ENCODE peak calls at places on chromosomes 1 and 21, in ten cellular contexts. One of them, this sample, is unnamed.

GRCh38 chr1:24749257-24749656 is 4.0 kb downstream of the CLIC4 start:
- DNase-seq in GM06990: peak
- DNase-seq in HFF-Myc: no peak
- DNase-seq in psoas muscle: no peak
- DNase-seq in fibroblast of pulmonary artery: no peak
- DNase-seq in uterus: no peak
- DNase-seq in endothelial cell: no peak
- DNase-seq in thoracic aorta: no peak
- DNase-seq in GM20000: no peak
- DNase-seq in keratinocyte: no peak
- DNase-seq in this sample: no peak

GRCh38 chr21:29538115-29538514 is 239.4 kb downstream of the BACH1 start:
- DNase-seq in HFF-Myc: no peak
- DNase-seq in psoas muscle: no peak
- DNase-seq in fibroblast of pulmonary artery: peak
- DNase-seq in GM20000: no peak
- DNase-seq in keratinocyte: no peak
- DNase-seq in endothelial cell: no peak
- DNase-seq in GM06990: no peak
- DNase-seq in thoracic aorta: no peak
- DNase-seq in uterus: no peak
- DNase-seq in this sample: no peak

GRCh38 chr1:175591083-175591743 is 152.2 kb downstream of the TNR start:
- DNase-seq in GM20000: no peak
- DNase-seq in fibroblast of pulmonary artery: no peak
- DNase-seq in HFF-Myc: no peak
- DNase-seq in endothelial cell: no peak
- DNase-seq in GM06990: no peak
- DNase-seq in keratinocyte: no peak
- DNase-seq in psoas muscle: no peak
- DNase-seq in uterus: no peak
- DNase-seq in thoracic aorta: no peak
- DNase-seq in this sample: no peak

GRCh38 chr1:92877792-92878191 is 46.0 kb downstream of the RPL5 start:
- DNase-seq in psoas muscle: no peak
- DNase-seq in GM06990: no peak
- DNase-seq in thoracic aorta: no peak
- DNase-seq in endothelial cell: no peak
- DNase-seq in keratinocyte: no peak
- DNase-seq in GM20000: peak
- DNase-seq in HFF-Myc: no peak
- DNase-seq in uterus: no peak
- DNase-seq in fibroblast of pulmonary artery: no peak
- DNase-seq in this sample: no peak

GRCh38 chr1:38502772-38503171 is 356.8 kb downstream of the RRAGC start:
- DNase-seq in endothelial cell: peak
- DNase-seq in thoracic aorta: no peak
- DNase-seq in fibroblast of pulmonary artery: no peak
- DNase-seq in GM06990: no peak
- DNase-seq in GM20000: peak
- DNase-seq in psoas muscle: no peak
- DNase-seq in HFF-Myc: no peak
- DNase-seq in keratinocyte: no peak
- DNase-seq in uterus: no peak
- DNase-seq in this sample: no peak

GRCh38 chr1:26959722-26960624 is at the start of gene KDF1:
- DNase-seq in keratinocyte: peak
- DNase-seq in fibroblast of pulmonary artery: no peak
- DNase-seq in thoracic aorta: no peak
- DNase-seq in uterus: no peak
- DNase-seq in GM20000: no peak
- DNase-seq in psoas muscle: no peak
- DNase-seq in GM06990: peak
- DNase-seq in HFF-Myc: no peak
- DNase-seq in endothelial cell: no peak
- DNase-seq in this sample: peak

GRCh38 chr21:43861716-43862115 is 3.3 kb upstream of the AGPAT3 start:
- DNase-seq in GM20000: no peak
- DNase-seq in psoas muscle: no peak
- DNase-seq in HFF-Myc: no peak
- DNase-seq in fibroblast of pulmonary artery: no peak
- DNase-seq in thoracic aorta: no peak
- DNase-seq in GM06990: no peak
- DNase-seq in keratinocyte: no peak
- DNase-seq in uterus: no peak
- DNase-seq in endothelial cell: no peak
- DNase-seq in this sample: no peak

GRCh38 chr1:51313268-51313852 is 17.0 kb downstream of the TTC39A start:
- DNase-seq in GM20000: no peak
- DNase-seq in psoas muscle: no peak
- DNase-seq in HFF-Myc: no peak
- DNase-seq in thoracic aorta: no peak
- DNase-seq in GM06990: no peak
- DNase-seq in fibroblast of pulmonary artery: no peak
- DNase-seq in endothelial cell: peak
- DNase-seq in keratinocyte: no peak
- DNase-seq in uterus: no peak
- DNase-seq in this sample: no peak

GRCh38 chr1:163361123-163361934 is 39.6 kb downstream of the NUF2 start:
- DNase-seq in psoas muscle: no peak
- DNase-seq in uterus: no peak
- DNase-seq in thoracic aorta: no peak
- DNase-seq in keratinocyte: no peak
- DNase-seq in endothelial cell: peak
- DNase-seq in GM06990: no peak
- DNase-seq in HFF-Myc: no peak
- DNase-seq in fibroblast of pulmonary artery: peak
- DNase-seq in GM20000: peak
- DNase-seq in this sample: peak

GRCh38 chr1:35564884-35565741 is 7.5 kb downstream of the NCDN start:
- DNase-seq in endothelial cell: no peak
- DNase-seq in thoracic aorta: no peak
- DNase-seq in GM20000: no peak
- DNase-seq in psoas muscle: peak
- DNase-seq in uterus: no peak
- DNase-seq in fibroblast of pulmonary artery: no peak
- DNase-seq in GM06990: no peak
- DNase-seq in HFF-Myc: no peak
- DNase-seq in keratinocyte: no peak
- DNase-seq in this sample: no peak

GRCh38 chr1:108028841-108029401 is 63.9 kb upstream of the VAV3 start:
- DNase-seq in fibroblast of pulmonary artery: no peak
- DNase-seq in keratinocyte: no peak
- DNase-seq in thoracic aorta: no peak
- DNase-seq in uterus: no peak
- DNase-seq in endothelial cell: no peak
- DNase-seq in psoas muscle: no peak
- DNase-seq in HFF-Myc: no peak
- DNase-seq in GM20000: no peak
- DNase-seq in GM06990: no peak
- DNase-seq in this sample: no peak

GRCh38 chr1:31977361-31978131 is 36.1 kb upstream of the KHDRBS1 start:
- DNase-seq in fibroblast of pulmonary artery: peak
- DNase-seq in uterus: no peak
- DNase-seq in keratinocyte: no peak
- DNase-seq in GM06990: no peak
- DNase-seq in psoas muscle: peak
- DNase-seq in GM20000: no peak
- DNase-seq in HFF-Myc: peak
- DNase-seq in endothelial cell: peak
- DNase-seq in thoracic aorta: no peak
- DNase-seq in this sample: no peak
- TF ChIP-seq CTCF in fibroblast of pulmonary artery: peak
- TF ChIP-seq CTCF in uterus: no peak
- TF ChIP-seq CTCF in keratinocyte: peak
- TF ChIP-seq CTCF in GM06990: peak
- TF ChIP-seq CTCF in psoas muscle: peak
- TF ChIP-seq CTCF in GM20000: no peak
- TF ChIP-seq CTCF in HFF-Myc: peak
- TF ChIP-seq CTCF in endothelial cell: peak
- TF ChIP-seq CTCF in thoracic aorta: peak
- TF ChIP-seq CTCF in this sample: no peak

GRCh38 chr1:153991806-153992205 is 1.2 kb downstream of the RPS27 start:
- DNase-seq in keratinocyte: no peak
- DNase-seq in GM20000: no peak
- DNase-seq in thoracic aorta: no peak
- DNase-seq in GM06990: no peak
- DNase-seq in HFF-Myc: no peak
- DNase-seq in fibroblast of pulmonary artery: no peak
- DNase-seq in endothelial cell: no peak
- DNase-seq in uterus: no peak
- DNase-seq in psoas muscle: no peak
- DNase-seq in this sample: no peak

GRCh38 chr1:153991151-153991472 is 550 bp downstream of the RPS27 start:
- DNase-seq in uterus: no peak
- DNase-seq in keratinocyte: no peak
- DNase-seq in endothelial cell: no peak
- DNase-seq in fibroblast of pulmonary artery: no peak
- DNase-seq in thoracic aorta: no peak
- DNase-seq in HFF-Myc: no peak
- DNase-seq in GM20000: no peak
- DNase-seq in GM06990: no peak
- DNase-seq in psoas muscle: no peak
- DNase-seq in this sample: no peak

GRCh38 chr1:153985984-153986761 is at the start of gene RAB13:
- DNase-seq in fibroblast of pulmonary artery: peak
- DNase-seq in keratinocyte: no peak
- DNase-seq in psoas muscle: peak
- DNase-seq in GM06990: peak
- DNase-seq in HFF-Myc: peak
- DNase-seq in thoracic aorta: peak
- DNase-seq in endothelial cell: peak
- DNase-seq in uterus: peak
- DNase-seq in GM20000: peak
- DNase-seq in this sample: peak

GRCh38 chr1:153987621-153988020 is 1.5 kb upstream of the RAB13 start:
- DNase-seq in thoracic aorta: no peak
- DNase-seq in keratinocyte: no peak
- DNase-seq in psoas muscle: no peak
- DNase-seq in endothelial cell: no peak
- DNase-seq in HFF-Myc: no peak
- DNase-seq in fibroblast of pulmonary artery: no peak
- DNase-seq in GM20000: no peak
- DNase-seq in uterus: no peak
- DNase-seq in GM06990: no peak
- DNase-seq in this sample: no peak

DNA sequence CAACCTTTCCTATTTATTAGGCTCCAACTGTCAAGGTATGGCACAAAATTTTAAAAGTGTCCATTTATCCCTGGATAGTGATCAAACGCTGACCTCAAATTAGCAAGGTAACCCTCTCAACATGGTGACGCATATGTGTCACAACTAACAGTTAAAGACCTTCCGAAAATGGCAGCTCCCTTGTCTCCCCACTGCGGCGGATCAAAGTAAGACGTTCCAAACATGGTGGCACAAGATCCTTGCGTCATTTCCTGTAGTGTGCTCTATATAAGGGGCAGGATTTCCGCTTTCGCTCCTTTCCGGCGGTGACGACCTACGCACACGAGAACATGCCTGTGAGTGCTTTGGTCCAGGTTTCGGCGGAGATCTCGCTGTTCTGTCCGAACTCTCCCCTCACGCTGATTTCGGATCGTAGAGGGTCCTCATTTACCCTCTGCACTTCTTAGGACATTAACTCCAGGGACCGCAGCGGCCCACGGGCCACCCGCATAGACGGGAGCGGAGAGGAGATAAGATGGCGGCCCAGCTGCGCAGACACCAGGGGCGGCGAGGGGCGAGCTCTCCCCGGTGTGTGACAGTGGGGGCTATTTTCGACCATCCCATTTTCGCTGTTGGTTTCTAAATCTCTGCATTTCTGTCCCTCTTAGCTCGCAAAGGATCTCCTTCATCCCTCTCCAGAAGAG is at the start of gene RPS27:
- DNase-seq in endothelial cell: peak
- DNase-seq in thoracic aorta: peak
- DNase-seq in GM20000: peak
- DNase-seq in psoas muscle: peak
- DNase-seq in uterus: peak
- DNase-seq in keratinocyte: peak
- DNase-seq in GM06990: peak
- DNase-seq in fibroblast of pulmonary artery: peak
- DNase-seq in HFF-Myc: peak
- DNase-seq in this sample: peak
- TF ChIP-seq CTCF in endothelial cell: no peak
- TF ChIP-seq CTCF in thoracic aorta: no peak
- TF ChIP-seq CTCF in GM20000: no peak
- TF ChIP-seq CTCF in psoas muscle: no peak
- TF ChIP-seq CTCF in uterus: no peak
- TF ChIP-seq CTCF in keratinocyte: no peak
- TF ChIP-seq CTCF in GM06990: no peak
- TF ChIP-seq CTCF in fibroblast of pulmonary artery: no peak
- TF ChIP-seq CTCF in HFF-Myc: no peak
- TF ChIP-seq CTCF in this sample: no peak

DNA sequence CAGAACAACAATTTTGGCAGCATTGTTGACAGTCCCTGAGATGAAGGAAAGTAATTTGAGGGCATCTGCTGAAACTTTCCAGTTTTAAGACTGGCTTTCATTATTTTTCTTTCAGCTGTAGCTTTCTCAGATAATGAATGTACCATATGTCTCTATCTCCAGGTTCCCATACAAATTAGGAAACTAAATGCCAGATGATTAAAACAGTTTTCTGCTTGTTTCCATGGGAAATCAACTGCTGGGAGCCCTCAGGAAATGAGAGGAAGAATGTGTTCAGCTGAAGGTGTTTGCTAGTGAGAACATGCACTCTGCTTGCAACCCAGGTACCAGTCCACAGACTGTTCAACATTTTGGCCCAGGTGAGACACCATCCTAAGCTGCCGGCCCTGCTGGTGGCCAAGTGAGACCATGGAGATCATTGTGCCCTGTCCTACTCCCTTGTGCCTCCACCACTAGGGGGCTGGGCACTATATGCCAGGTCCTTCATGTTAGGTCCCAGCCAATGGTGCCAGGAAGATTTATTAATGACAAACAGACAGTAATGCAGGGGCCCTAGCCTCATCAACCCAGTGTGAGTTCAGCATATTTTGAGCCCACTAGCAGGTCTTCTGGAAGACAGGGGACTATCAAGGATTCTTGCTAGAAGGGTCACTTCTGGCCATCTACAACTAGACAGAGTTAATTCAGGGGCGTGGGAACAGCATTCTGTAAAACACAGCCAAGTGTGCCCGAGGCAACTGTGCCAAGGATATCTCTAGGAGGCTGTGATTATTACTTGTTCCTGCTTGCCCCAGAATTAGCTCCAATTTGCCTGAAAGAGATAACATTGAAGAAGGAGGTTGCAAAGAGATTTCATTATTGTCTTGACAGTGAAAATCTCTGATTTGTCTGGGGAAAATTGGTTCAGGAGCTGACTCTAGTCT is 17.0 kb upstream of the LRRC8C start:
- DNase-seq in HFF-Myc: no peak
- DNase-seq in thoracic aorta: no peak
- DNase-seq in GM20000: no peak
- DNase-seq in endothelial cell: peak
- DNase-seq in psoas muscle: peak
- DNase-seq in fibroblast of pulmonary artery: no peak
- DNase-seq in keratinocyte: no peak
- DNase-seq in GM06990: no peak
- DNase-seq in uterus: no peak
- DNase-seq in this sample: peak
- TF ChIP-seq CTCF in HFF-Myc: peak
- TF ChIP-seq CTCF in thoracic aorta: peak
- TF ChIP-seq CTCF in GM20000: no peak
- TF ChIP-seq CTCF in endothelial cell: no peak
- TF ChIP-seq CTCF in psoas muscle: peak
- TF ChIP-seq CTCF in fibroblast of pulmonary artery: peak
- TF ChIP-seq CTCF in keratinocyte: peak
- TF ChIP-seq CTCF in GM06990: peak
- TF ChIP-seq CTCF in uterus: no peak
- TF ChIP-seq CTCF in this sample: peak

GRCh38 chr1:203176744-203177460 is 1.3 kb upstream of the MYBPH start:
- DNase-seq in keratinocyte: no peak
- DNase-seq in endothelial cell: no peak
- DNase-seq in fibroblast of pulmonary artery: no peak
- DNase-seq in GM06990: no peak
- DNase-seq in HFF-Myc: no peak
- DNase-seq in GM20000: no peak
- DNase-seq in thoracic aorta: no peak
- DNase-seq in psoas muscle: no peak
- DNase-seq in uterus: no peak
- DNase-seq in this sample: no peak
- TF ChIP-seq CTCF in keratinocyte: no peak
- TF ChIP-seq CTCF in endothelial cell: no peak
- TF ChIP-seq CTCF in fibroblast of pulmonary artery: no peak
- TF ChIP-seq CTCF in GM06990: no peak
- TF ChIP-seq CTCF in HFF-Myc: no peak
- TF ChIP-seq CTCF in GM20000: no peak
- TF ChIP-seq CTCF in thoracic aorta: no peak
- TF ChIP-seq CTCF in psoas muscle: no peak
- TF ChIP-seq CTCF in uterus: no peak
- TF ChIP-seq CTCF in this sample: no peak